ENCODE peak calls at places on chromosome 17, in four cellular contexts. H is kidney, P is endodermal cell, J is HL-60. L is an unnamed sample.
A peak's percentile ranks its signal among the peaks of the same experiment; 100 is the strongest.

GRCh38 chr17:79814966-79815835 is 18.3 kb upstream of the CBX8 start:
- DNase-seq in H (peak; percentile 86), P (peak; percentile 81), J (no peak), L (no peak)

GRCh38 chr17:40433551-40434384 is 9.5 kb upstream of the IGFBP4 start:
- DNase-seq in H (no peak), P (peak; percentile 93), J (no peak), L (no peak)

GRCh38 chr17:80086081-80086480 is 15.3 kb upstream of the GAA start:
- DNase-seq in H (no peak), P (no peak), J (no peak), L (no peak)

GRCh38 chr17:75508848-75509450 is 6.4 kb downstream of the CASKIN2 start:
- DNase-seq in H (peak; percentile 63), P (no peak), J (no peak), L (no peak)

GRCh38 chr17:1294157-1294717 is 14.8 kb downstream of the TRARG1 start:
- DNase-seq in H (no peak), P (no peak), J (no peak), L (no peak)

GRCh38 chr17:42315402-42316156 is 27.3 kb downstream of the STAT5A start:
- DNase-seq in H (no peak), P (no peak), J (no peak), L (no peak)

GRCh38 chr17:75526555-75527270 is 1.2 kb downstream of the LLGL2 start:
- DNase-seq in H (no peak), P (peak; percentile 86), J (no peak), L (no peak)

GRCh38 chr17:64214950-64215349 is 48.1 kb downstream of the TEX2 start:
- DNase-seq in H (no peak), P (no peak), J (no peak), L (no peak)

GRCh38 chr17:16342979-16343378 is 10.3 kb downstream of the CENPV start:
- DNase-seq in H (no peak), P (no peak), J (no peak), L (no peak)

GRCh38 chr17:72747416-72747815 is 345.1 kb downstream of the SLC39A11 start:
- DNase-seq in H (no peak), P (no peak), J (no peak), L (no peak)

GRCh38 chr17:29664743-29665479 is 42.2 kb upstream of the CORO6 start:
- DNase-seq in H (no peak), P (no peak), J (no peak), L (peak; percentile 36)

GRCh38 chr17:64459284-64459747 is 10.4 kb downstream of the MILR1 start:
- DNase-seq in H (no peak), P (no peak), J (no peak), L (no peak)

GRCh38 chr17:35052780-35053179 is 10.7 kb downstream of the RFFL start:
- DNase-seq in H (no peak), P (no peak), J (no peak), L (no peak)

GRCh38 chr17:35003778-35004177 is 23.5 kb downstream of the LIG3 start:
- DNase-seq in H (no peak), P (no peak), J (no peak), L (no peak)

GRCh38 chr17:80559688-80560290 is 15.2 kb downstream of the RPTOR start:
- DNase-seq in H (no peak), P (no peak), J (no peak), L (no peak)

GRCh38 chr17:32277284-32277683 is 11.7 kb downstream of the RHBDL3 start:
- DNase-seq in H (no peak), P (peak; percentile 93), J (no peak), L (no peak)

GRCh38 chr17:45042346-45043120 is 8.9 kb downstream of the DCAKD start:
- DNase-seq in H (no peak), P (no peak), J (no peak), L (no peak)

GRCh38 chr17:46181940-46182339 is 11.3 kb downstream of the KANSL1 start:
- DNase-seq in H (no peak), P (no peak), J (no peak), L (no peak)

GRCh38 chr17:16491131-16491702 is 776 bp downstream of the LRRC75A start:
- DNase-seq in H (no peak), P (peak; percentile 84), J (no peak), L (no peak)

GRCh38 chr17:29341726-29342125 is 47.8 kb upstream of the NUFIP2 start:
- DNase-seq in H (no peak), P (no peak), J (peak; percentile 13), L (no peak)

DNA sequence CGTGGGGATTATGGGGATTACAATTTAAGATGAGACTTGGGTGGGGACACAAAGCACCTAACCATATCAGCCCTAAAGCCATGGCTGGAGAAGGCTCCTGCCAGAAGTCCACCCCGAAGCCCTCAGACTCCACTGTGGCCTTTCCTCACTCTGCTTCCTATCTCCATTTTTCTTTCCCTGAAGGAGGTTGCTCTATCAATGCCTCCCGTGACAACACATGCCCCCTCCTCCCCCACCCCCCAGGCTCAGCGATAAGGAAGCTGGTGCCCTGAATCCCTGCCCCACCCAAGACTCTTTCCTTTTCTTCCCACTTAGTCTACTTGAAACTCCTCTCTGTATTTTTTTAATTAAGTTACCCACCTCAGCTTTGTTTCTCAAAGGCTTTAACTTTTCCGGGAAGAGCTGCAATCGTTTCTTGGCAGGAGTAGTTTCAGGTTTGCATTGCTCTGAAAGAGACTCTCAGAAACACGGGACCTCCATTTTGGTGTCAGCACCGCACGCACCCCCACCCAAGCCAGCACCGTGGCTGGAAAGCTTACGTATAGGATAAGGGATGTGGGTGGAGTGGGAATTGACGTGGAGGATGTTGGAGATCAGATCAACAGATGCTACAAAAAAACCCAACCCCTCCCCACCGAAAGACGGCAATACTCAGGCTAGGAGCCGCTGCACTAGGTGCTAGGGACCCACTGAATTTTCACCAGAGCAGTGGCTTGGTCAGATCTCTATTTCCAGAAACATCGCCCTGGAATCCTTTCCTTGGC is 15.2 kb upstream of the CA4 start:
- DNase-seq in H (peak; percentile 29), P (peak; percentile 39), J (no peak), L (no peak)
- TF ChIP-seq CTCF in H (no peak), P (no peak), J (no peak), L (no peak)

GRCh38 chr17:4405038-4405669 is 28.6 kb upstream of the SPNS3 start:
- DNase-seq in H (no peak), P (no peak), J (no peak), L (no peak)
- TF ChIP-seq CTCF in H (no peak), P (no peak), J (no peak), L (no peak)

DNA sequence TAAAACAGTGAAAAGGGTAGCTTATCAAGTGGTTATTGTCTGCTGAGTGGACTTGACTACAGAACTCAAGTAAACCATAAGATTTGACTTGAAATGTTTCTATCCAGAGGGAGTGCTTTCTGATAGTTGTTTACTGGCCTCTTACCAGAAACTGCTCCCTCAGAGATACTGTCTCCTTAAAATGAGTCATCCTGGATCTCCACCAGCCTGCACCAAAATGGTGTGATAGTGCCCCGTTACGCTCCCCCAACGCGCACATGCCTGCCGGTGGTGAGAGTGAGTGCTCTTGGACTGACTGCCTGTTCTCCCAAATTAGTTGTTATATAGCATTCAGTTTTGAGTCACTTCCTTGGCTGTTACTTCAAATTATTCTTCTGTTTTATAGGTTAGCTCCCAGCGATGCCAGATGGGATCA is 22.9 kb downstream of the PRCD start:
- DNase-seq in H (no peak), P (no peak), J (no peak), L (no peak)
- TF ChIP-seq CTCF in H (no peak), P (no peak), J (no peak), L (no peak)

DNA sequence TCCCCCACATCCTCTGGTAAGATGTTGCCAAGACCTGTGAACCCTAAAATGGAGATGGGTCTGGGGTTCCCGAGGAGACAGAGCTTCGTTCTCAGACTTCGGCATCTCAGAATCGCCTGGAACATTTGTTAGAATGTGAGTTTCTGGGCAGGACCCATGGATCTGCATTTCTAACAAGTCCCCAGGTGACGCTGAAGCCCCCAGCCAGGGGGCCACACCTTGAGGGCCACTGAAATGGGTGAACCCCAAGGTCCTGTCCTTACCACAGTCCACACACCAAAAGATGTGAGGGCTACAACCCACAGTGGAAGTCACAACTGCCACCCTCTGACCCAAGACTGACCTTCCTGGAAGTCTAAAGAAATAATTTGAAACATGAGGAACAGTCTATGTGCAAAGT is 14.0 kb downstream of the MPP3 start:
- DNase-seq in H (no peak), P (no peak), J (no peak), L (no peak)
- TF ChIP-seq CTCF in H (no peak), P (no peak), J (no peak), L (no peak)

GRCh38 chr17:8300629-8301242 is 5.5 kb upstream of the SLC25A35 start:
- DNase-seq in H (peak; percentile 85), P (peak; percentile 88), J (no peak), L (peak; percentile 85)
- TF ChIP-seq CTCF in H (peak; percentile 89), P (peak; percentile 85), J (peak; percentile 31), L (peak; percentile 92)

GRCh38 chr17:81576621-81577277 is 24.6 kb upstream of the FAAP100 start:
- DNase-seq in H (peak; percentile 67), P (no peak), J (no peak), L (no peak)
- TF ChIP-seq CTCF in H (no peak), P (no peak), J (no peak), L (no peak)

GRCh38 chr17:66187718-66188117 is 4.2 kb downstream of the CEP112 start:
- DNase-seq in H (no peak), P (no peak), J (no peak), L (no peak)
- TF ChIP-seq CTCF in H (no peak), P (no peak), J (no peak), L (no peak)

L was measured in GM13977.